ENCODE peak calls at places on chromosomes 12 and 14, in five cellular contexts. B is mammary epithelial cell, N is A549, H is psoas muscle, G is stomach. M is an unnamed sample.

GRCh38 chr12:12819221-12819620 is 6.1 kb downstream of the DDX47 start:
- DNase-seq in G (no peak), N (no peak), B (no peak), H (no peak), M (no peak)

GRCh38 chr12:79547735-79548347 is 142.9 kb downstream of the PAWR start:
- DNase-seq in B (no peak), H (no peak), N (peak), G (no peak), M (peak)

GRCh38 chr12:20549115-20549719 is 145.9 kb upstream of the SLCO1C1 start:
- DNase-seq in N (peak), H (no peak), G (no peak), B (no peak), M (peak)

GRCh38 chr12:19382111-19382526 is 57.2 kb upstream of the AEBP2 start:
- DNase-seq in N (peak), H (no peak), B (peak), G (peak), M (peak)

GRCh38 chr14:83883732-83884131 is 1646.2 kb upstream of the FLRT2 start:
- DNase-seq in H (no peak), N (no peak), G (no peak), B (no peak), M (no peak)

GRCh38 chr12:34218193-34219045 is 196.1 kb downstream of the ALG10 start:
- DNase-seq in G (peak), H (no peak), N (peak), B (peak), M (peak)

GRCh38 chr12:124476011-124476400 is 91.4 kb downstream of the NCOR2 start:
- DNase-seq in B (no peak), G (no peak), N (no peak), H (peak), M (no peak)

GRCh38 chr12:28202374-28203130 is 12.3 kb downstream of the CCDC91 start:
- DNase-seq in G (peak), B (no peak), N (no peak), H (no peak), M (no peak)

GRCh38 chr12:131759176-131759575 is 48.3 kb downstream of the SFSWAP start:
- DNase-seq in G (no peak), H (no peak), B (no peak), N (no peak), M (no peak)

GRCh38 chr14:49303952-49304516 is 282.1 kb downstream of the RPS29 start:
- DNase-seq in G (no peak), H (no peak), N (no peak), B (peak), M (peak)

GRCh38 chr12:91685917-91686316 is 459.7 kb downstream of the BTG1 start:
- DNase-seq in N (peak), G (no peak), H (no peak), B (peak), M (peak)

GRCh38 chr14:42804146-42804545 is 1197.5 kb downstream of the LRFN5 start:
- DNase-seq in G (no peak), N (no peak), H (no peak), B (no peak), M (no peak)

GRCh38 chr12:94867066-94867855 is 136.2 kb downstream of the NDUFA12 start:
- DNase-seq in H (no peak), B (no peak), N (no peak), G (no peak), M (no peak)

GRCh38 chr12:750356-751191 is 1.8 kb upstream of the WNK1 start:
- DNase-seq in G (no peak), N (no peak), H (no peak), B (no peak), M (no peak)

GRCh38 chr12:32896438-32897275 is at the start of gene PKP2:
- DNase-seq in B (peak), N (peak), H (peak), G (peak), M (peak)

GRCh38 chr14:26808407-26808806 is 210.6 kb upstream of the NOVA1 start:
- DNase-seq in G (no peak), B (no peak), N (no peak), H (no peak), M (peak)

GRCh38 chr12:11621797-11622423 is 27.6 kb upstream of the ETV6 start:
- DNase-seq in N (no peak), G (no peak), H (no peak), B (no peak), M (no peak)

GRCh38 chr14:76647699-76648298 is 113.5 kb upstream of the VASH1 start:
- DNase-seq in B (peak), N (peak), G (no peak), H (no peak), M (peak)

GRCh38 chr14:104319489-104320241 is 181.3 kb downstream of the KIF26A start:
- DNase-seq in H (no peak), G (peak), N (no peak), B (no peak), M (no peak)

DNA sequence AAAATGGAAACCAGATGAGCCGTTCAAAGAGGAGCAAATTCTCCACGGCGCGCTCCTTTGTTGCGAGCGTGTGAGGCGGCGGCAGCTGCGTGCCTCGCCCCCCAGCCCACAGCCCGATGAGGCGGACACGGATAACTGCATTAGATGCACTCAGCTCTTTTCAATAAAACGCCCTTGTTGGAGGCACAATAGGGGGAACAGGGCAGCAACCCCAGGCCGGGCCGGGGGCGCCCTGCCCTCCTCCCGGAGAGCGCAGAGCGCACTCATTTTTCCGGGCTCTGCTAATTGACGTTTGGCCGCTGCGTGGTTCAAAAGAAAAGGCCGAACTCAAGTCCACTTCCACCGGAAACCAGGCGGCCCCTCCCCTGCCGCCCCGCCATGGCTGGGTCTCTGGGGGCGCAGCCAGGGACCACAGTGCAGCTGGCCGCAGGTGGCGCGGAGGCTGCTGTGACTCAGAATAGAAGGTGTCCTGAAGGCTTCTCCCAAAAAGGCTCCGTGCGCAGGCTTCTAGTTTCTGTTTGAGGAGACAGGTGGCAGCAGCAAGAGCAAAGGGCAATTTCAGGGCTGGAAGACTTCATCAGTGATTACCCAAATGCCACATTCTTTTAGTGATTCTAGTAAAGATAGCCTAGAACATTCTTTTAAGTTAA is 29.0 kb upstream of the SMOC1 start:
- DNase-seq in B (no peak), G (no peak), N (no peak), H (peak), M (no peak)
- H3K4me3 ChIP-seq in B (no peak), G (no peak), N (no peak), H (peak), M (no peak)

GRCh38 chr14:99270491-99271287 is 1.3 kb downstream of the BCL11B start:
- DNase-seq in H (no peak), N (no peak), G (no peak), B (peak), M (no peak)

GRCh38 chr14:99271288-99271941 is 582 bp downstream of the BCL11B start:
- DNase-seq in G (no peak), H (no peak), N (no peak), B (no peak), M (no peak)

GRCh38 chr14:99272669-99273024 is 650 bp upstream of the BCL11B start:
- DNase-seq in H (no peak), G (no peak), N (peak), B (no peak), M (peak)

GRCh38 chr14:99273025-99273723 is 1.2 kb upstream of the BCL11B start:
- DNase-seq in H (no peak), G (peak), N (peak), B (peak), M (peak)

GRCh38 chr14:99271951-99272668 is at the start of gene BCL11B:
- DNase-seq in H (peak), B (peak), G (peak), N (peak), M (peak)
- TF ChIP-seq CTCF in H (peak), B (peak), G (no peak), N (peak), M (peak)

DNA sequence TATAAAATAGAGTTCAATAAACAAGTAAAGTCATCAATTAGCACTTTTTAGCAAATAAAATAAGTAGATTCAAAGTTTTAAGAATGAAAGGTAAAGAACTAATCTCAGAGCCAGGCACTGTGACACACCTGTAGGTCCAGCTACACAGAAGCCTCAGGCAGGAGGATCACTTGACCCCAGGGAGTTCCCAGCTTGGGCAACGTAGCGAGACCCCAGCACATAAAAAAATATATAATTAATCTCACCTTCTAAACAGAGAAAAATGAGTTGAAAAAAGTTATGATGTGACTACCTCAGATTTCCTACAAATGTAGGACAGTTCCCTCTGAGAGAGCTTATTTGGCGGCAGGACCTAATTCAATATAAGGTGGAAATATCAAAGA is 19.3 kb downstream of the DAD1 start:
- DNase-seq in B (no peak), G (no peak), H (no peak), N (no peak), M (no peak)
- H3K4me3 ChIP-seq in B (no peak), G (no peak), H (no peak), N (no peak), M (no peak)

GRCh38 chr12:40325349-40325960 is 100.7 kb downstream of the LRRK2 start:
- DNase-seq in H (no peak), G (no peak), B (peak), N (peak), M (peak)
- TF ChIP-seq CTCF in H (peak), G (no peak), B (peak), N (peak), M (peak)

DNA sequence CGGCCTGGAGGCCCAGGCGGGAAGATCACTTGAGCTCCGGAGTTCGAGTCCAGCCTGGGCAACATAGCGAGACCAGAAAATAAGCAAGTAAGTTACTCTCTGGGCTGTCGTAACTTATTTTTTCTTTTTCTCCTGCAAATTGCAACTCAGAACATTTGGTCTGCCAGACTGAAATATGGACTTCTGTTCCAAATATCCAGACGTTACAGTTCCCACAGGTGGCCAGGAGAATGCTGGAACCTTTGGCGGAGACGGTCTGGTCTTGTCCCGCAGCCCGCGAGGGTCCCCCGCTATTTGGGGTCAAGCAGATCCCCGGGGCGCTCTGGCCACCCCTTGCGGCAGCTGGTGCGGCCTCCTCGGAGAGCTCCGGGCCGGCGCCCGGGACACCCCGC is 488 bp upstream of the PLEKHH1 start:
- DNase-seq in G (no peak), N (no peak), H (no peak), B (no peak), M (no peak)
- H3K4me3 ChIP-seq in G (peak), N (peak), H (peak), B (peak), M (peak)

DNA sequence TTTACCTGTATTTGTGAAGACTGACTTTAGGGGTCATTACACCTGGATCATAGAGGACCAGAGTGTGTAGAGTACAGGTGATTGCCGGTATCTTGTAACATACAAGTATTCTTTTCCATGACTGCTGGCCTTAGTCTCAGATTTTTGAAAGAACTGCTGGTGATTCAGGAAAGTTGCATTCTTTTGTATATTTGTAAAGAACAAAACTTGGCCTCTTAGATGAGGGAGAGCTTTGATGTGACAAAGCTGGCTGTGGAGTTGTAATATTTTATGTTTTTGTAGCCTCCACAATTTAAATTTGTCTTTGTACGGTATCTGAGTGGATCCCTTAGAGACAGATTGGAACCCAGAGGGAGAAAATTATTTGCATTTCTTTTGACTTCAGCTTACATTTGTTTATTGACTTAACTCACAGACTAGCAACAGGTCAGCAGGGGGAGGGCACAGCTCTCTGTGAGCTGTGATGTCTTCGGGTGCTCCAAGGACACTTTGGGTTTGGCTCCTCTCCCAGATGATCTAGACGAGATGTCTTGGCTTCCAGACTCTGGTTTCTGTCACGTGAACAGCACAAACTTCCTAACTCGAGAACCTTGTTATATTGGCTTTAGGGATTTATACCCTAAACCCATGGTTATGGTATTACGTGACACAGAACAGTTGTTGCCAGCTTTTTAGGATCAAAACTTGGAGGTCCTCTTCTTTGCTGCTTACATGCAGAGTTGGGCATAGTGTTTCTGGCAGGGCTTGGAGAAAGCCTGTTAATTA is 65.9 kb downstream of the DAAM1 start:
- DNase-seq in G (peak), N (no peak), B (peak), H (peak), M (peak)
- TF ChIP-seq CTCF in G (no peak), N (no peak), B (no peak), H (peak), M (no peak)

DNA sequence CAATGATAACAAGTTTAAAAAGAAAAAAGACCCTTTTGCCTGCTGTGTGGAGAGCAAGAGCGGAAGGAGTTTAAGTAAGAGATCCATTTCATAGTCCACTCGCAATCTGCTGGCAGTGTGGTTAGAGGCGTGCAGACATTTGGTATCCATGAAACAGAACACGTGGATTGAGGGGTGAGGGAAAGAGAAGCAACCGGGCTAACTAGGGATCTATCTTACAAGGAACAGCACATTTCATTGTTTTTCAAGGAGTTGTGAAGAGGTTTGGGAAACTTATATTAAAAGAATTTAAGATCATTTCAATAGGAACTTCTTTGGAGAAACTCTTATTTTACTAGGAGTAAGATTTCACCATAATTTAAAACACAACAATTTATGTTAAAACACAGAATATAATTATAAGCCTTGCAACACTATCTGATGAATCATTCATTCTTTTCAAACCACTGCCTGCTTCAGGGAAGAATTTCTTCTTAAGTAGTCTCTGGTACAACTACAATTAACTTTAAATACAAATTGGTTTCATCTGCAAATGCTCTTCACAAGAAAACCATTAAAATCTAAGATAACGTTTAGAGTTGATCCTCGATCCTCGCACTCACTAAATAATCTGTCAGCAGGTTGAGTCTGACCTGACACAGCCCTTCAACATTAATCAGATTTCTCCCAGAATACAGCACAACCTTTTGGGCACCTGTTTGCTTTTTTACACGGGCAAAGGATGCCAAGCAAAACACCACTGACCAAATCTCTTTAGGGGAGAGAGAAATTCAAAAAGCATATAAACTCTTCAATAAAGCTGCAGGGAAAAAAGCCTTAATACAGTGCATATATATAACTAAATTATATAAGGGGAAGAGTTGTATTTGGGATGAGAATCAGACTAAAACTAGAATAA is 27.4 kb downstream of the PPTC7 start:
- DNase-seq in N (no peak), B (peak), G (no peak), H (no peak), M (peak)
- H3K4me3 ChIP-seq in N (no peak), B (peak), G (no peak), H (peak), M (no peak)

GRCh38 chr12:57397441-57397840 is 33.4 kb downstream of the R3HDM2 start:
- DNase-seq in B (no peak), N (no peak), G (no peak), H (no peak), M (no peak)
- TF ChIP-seq CTCF in B (no peak), N (no peak), G (no peak), H (no peak), M (no peak)

M was measured in bronchial epithelial cell.